ENCODE peak calls at places on chromosomes 6 and 20, in nine cellular contexts. A is WERI-Rb-1, J is prostate gland, E is neuronal stem cell, N is SJSA1, X is SK-N-SH, P is HCT116, M is lower lobe of right lung, W is aorta. R is an unnamed sample. For H3K36me3, the result is how much of the 10 kb centered on the place peaks cover.

GRCh38 chr6:90343581-90343980 is 46.9 kb upstream of the BACH2 start:
- DNase-seq in A (no peak), J (no peak), E (no peak), N (no peak), X (peak), P (peak), M (no peak), W (no peak), R (no peak)

GRCh38 chr6:13355969-13356368 is 27.6 kb upstream of the TBC1D7 start:
- DNase-seq in A (no peak), J (no peak), E (no peak), N (no peak), X (no peak), P (no peak), M (no peak), W (no peak), R (no peak)

GRCh38 chr6:5085638-5086293 is 625 bp downstream of the PPP1R3G start:
- DNase-seq in A (peak), J (no peak), E (peak), N (no peak), X (peak), P (no peak), M (no peak), W (peak), R (peak)

GRCh38 chr20:51532577-51533191 is 9.8 kb downstream of the NFATC2 start:
- DNase-seq in A (no peak), J (no peak), E (no peak), N (no peak), X (no peak), P (no peak), M (peak), W (peak), R (no peak)

GRCh38 chr6:40877362-40877761 is 161.7 kb downstream of the UNC5CL start:
- DNase-seq in A (no peak), J (no peak), E (no peak), N (no peak), X (no peak), P (no peak), M (no peak), W (no peak), R (no peak)

GRCh38 chr6:53623497-53623896 is 42.1 kb downstream of the KLHL31 start:
- DNase-seq in A (no peak), J (no peak), E (no peak), N (no peak), X (no peak), P (no peak), M (no peak), W (no peak), R (peak)

GRCh38 chr20:53859684-53860083 is 210.7 kb downstream of the BCAS1 start:
- DNase-seq in A (no peak), J (no peak), E (no peak), N (no peak), X (no peak), P (no peak), M (peak), W (peak), R (no peak)

GRCh38 chr20:51553897-51554504 is 11.5 kb upstream of the NFATC2 start:
- DNase-seq in A (no peak), J (no peak), E (no peak), N (no peak), X (no peak), P (no peak), M (no peak), W (no peak), R (no peak)

GRCh38 chr20:54137115-54137514 is 36.7 kb downstream of the CYP24A1 start:
- DNase-seq in A (no peak), J (no peak), E (no peak), N (no peak), X (no peak), P (no peak), M (no peak), W (no peak), R (no peak)

GRCh38 chr6:6131492-6132109 is 124.9 kb upstream of the NRN1 start:
- DNase-seq in A (peak), J (no peak), E (peak), N (no peak), X (peak), P (peak), M (no peak), W (no peak), R (peak)

GRCh38 chr20:1775117-1775516 is 117.5 kb upstream of the SIRPG start:
- DNase-seq in A (no peak), J (no peak), E (no peak), N (no peak), X (no peak), P (no peak), M (no peak), W (no peak), R (peak)

GRCh38 chr6:37155394-37156312 is 14.3 kb upstream of the PIM1 start:
- DNase-seq in A (no peak), J (no peak), E (no peak), N (no peak), X (no peak), P (no peak), M (no peak), W (no peak), R (no peak)

GRCh38 chr20:51529758-51530157 is 12.8 kb downstream of the NFATC2 start:
- DNase-seq in A (no peak), J (no peak), E (no peak), N (peak), X (no peak), P (no peak), M (no peak), W (no peak), R (no peak)

GRCh38 chr20:41149679-41150131 is 12.4 kb downstream of the PLCG1 start:
- DNase-seq in A (no peak), J (no peak), E (no peak), N (no peak), X (no peak), P (peak), M (peak), W (no peak), R (no peak)

GRCh38 chr6:15462717-15463525 is 199.9 kb downstream of the DTNBP1 start:
- DNase-seq in A (no peak), J (no peak), E (no peak), N (peak), X (peak), P (no peak), M (no peak), W (no peak), R (peak)

GRCh38 chr6:2853766-2854393 is 12.2 kb upstream of the SERPINB1 start:
- DNase-seq in A (no peak), J (peak), E (no peak), N (peak), X (no peak), P (peak), M (no peak), W (peak), R (peak)

GRCh38 chr6:36844232-36845170 is 5.3 kb upstream of the CPNE5 start:
- DNase-seq in A (no peak), J (no peak), E (no peak), N (no peak), X (peak), P (no peak), M (no peak), W (no peak), R (no peak)

GRCh38 chr6:143884161-143884560 is 19.9 kb downstream of the ZC2HC1B start:
- DNase-seq in A (no peak), J (no peak), E (no peak), N (no peak), X (no peak), P (no peak), M (no peak), W (no peak), R (peak)

GRCh38 chr20:475463-476357 is 13.4 kb upstream of the TBC1D20 start:
- DNase-seq in A (no peak), J (no peak), E (no peak), N (no peak), X (no peak), P (no peak), M (no peak), W (no peak), R (peak)

GRCh38 chr6:36873612-36874011 is 991 bp downstream of the PPIL1 start:
- DNase-seq in A (peak), J (no peak), E (no peak), N (no peak), X (peak), P (no peak), M (no peak), W (no peak), R (no peak)

GRCh38 chr6:93550551-93551276 is 131.4 kb upstream of the EPHA7 start:
- DNase-seq in A (no peak), J (no peak), E (no peak), N (no peak), X (no peak), P (no peak), M (no peak), W (no peak), R (no peak)

GRCh38 chr6:42022755-42023384 is 27.5 kb upstream of the TAF8 start:
- DNase-seq in A (no peak), J (no peak), E (no peak), N (no peak), X (no peak), P (no peak), M (no peak), W (no peak), R (no peak)

GRCh38 chr20:54004397-54004940 is 65.9 kb downstream of the BCAS1 start:
- DNase-seq in A (no peak), J (no peak), E (no peak), N (no peak), X (no peak), P (no peak), M (no peak), W (no peak), R (no peak)

GRCh38 chr6:13472099-13472498 is 15.3 kb downstream of the GFOD1 start:
- DNase-seq in A (no peak), J (no peak), E (no peak), N (no peak), X (no peak), P (no peak), M (no peak), W (no peak), R (no peak)

GRCh38 chr6:119129968-119130484 is 51.6 kb upstream of the FAM184A start:
- DNase-seq in A (no peak), J (no peak), E (no peak), N (peak), X (peak), P (peak), M (no peak), W (no peak), R (peak)

GRCh38 chr6:89950879-89951391 is 56.7 kb downstream of the GJA10 start:
- DNase-seq in A (no peak), J (no peak), E (no peak), N (no peak), X (no peak), P (no peak), M (no peak), W (no peak), R (no peak)

GRCh38 chr6:103327079-103327478 is 1532.6 kb downstream of the HACE1 start:
- DNase-seq in A (peak), J (no peak), E (peak), N (no peak), X (peak), P (no peak), M (no peak), W (no peak), R (no peak)

GRCh38 chr20:24783631-24784492 is 165.2 kb upstream of the CST7 start:
- DNase-seq in A (peak), J (no peak), E (no peak), N (no peak), X (no peak), P (no peak), M (peak), W (no peak), R (no peak)

GRCh38 chr6:13397359-13398080 is 69.2 kb upstream of the TBC1D7 start:
- DNase-seq in A (no peak), J (no peak), E (no peak), N (no peak), X (no peak), P (no peak), M (peak), W (no peak), R (no peak)

GRCh38 chr20:43750774-43751166 is 24.0 kb upstream of the GTSF1L start:
- DNase-seq in A (no peak), J (no peak), E (no peak), N (no peak), X (no peak), P (no peak), M (no peak), W (no peak), R (no peak)

GRCh38 chr6:169811521-169812256 is 60.3 kb downstream of the ERMARD start:
- DNase-seq in A (no peak), J (no peak), E (no peak), N (no peak), X (no peak), P (no peak), M (no peak), W (no peak), R (no peak)

GRCh38 chr6:152338335-152339125 is 298.6 kb downstream of the SYNE1 start:
- DNase-seq in A (peak), J (no peak), E (peak), N (peak), X (peak), P (no peak), M (no peak), W (peak), R (peak)

GRCh38 chr6:70033781-70034180 is 167.4 kb downstream of the COL19A1 start:
- DNase-seq in A (no peak), J (no peak), E (no peak), N (no peak), X (peak), P (no peak), M (no peak), W (no peak), R (no peak)

GRCh38 chr6:6366778-6367177 is 46.3 kb upstream of the F13A1 start:
- DNase-seq in A (peak), J (no peak), E (no peak), N (no peak), X (no peak), P (no peak), M (no peak), W (no peak), R (no peak)

GRCh38 chr6:42511803-42512422 is 51.9 kb upstream of the UBR2 start:
- DNase-seq in A (no peak), J (no peak), E (no peak), N (no peak), X (no peak), P (no peak), M (no peak), W (no peak), R (no peak)

GRCh38 chr20:3041818-3042504 is 1.5 kb upstream of the GNRH2 start:
- DNase-seq in A (no peak), J (no peak), E (no peak), N (no peak), X (no peak), P (no peak), M (no peak), W (no peak), R (peak)

GRCh38 chr20:3038454-3038853 is 5.0 kb upstream of the GNRH2 start:
- DNase-seq in A (no peak), J (no peak), E (no peak), N (no peak), X (no peak), P (no peak), M (no peak), W (no peak), R (no peak)

GRCh38 chr20:3039426-3039825 is 4.0 kb upstream of the GNRH2 start:
- DNase-seq in A (no peak), J (no peak), E (no peak), N (no peak), X (no peak), P (no peak), M (no peak), W (no peak), R (no peak)

GRCh38 chr20:3040086-3040485 is 3.3 kb upstream of the GNRH2 start:
- DNase-seq in A (no peak), J (no peak), E (no peak), N (no peak), X (no peak), P (no peak), M (no peak), W (no peak), R (no peak)

GRCh38 chr20:3037654-3038053 is 5.8 kb upstream of the GNRH2 start:
- DNase-seq in A (no peak), J (no peak), E (no peak), N (no peak), X (no peak), P (no peak), M (no peak), W (no peak), R (no peak)
- H3K36me3 ChIP-seq in A (half or more), J (under half), E (under half), N (half or more), X (under half), P (under half), M (half or more), W (under half), R (half or more)

DNA sequence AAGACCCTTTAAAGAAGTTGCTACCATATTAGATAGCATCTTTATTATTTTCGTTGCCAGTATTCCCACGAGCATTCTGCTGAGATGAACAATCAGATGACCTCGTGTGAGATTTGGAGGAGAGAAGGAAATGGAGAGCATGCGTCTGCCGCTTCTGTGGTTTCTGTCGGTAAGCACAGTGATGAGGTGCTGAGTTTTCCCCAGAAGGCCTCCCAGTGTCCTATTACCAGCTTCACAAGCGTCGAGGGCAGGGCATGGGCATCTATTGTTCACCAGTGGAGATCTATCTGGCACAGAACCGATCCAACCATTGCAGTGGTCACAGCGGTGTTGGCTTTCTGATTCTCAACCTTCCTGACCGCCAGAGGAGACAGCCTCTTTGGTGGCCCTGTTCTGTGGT is 29.4 kb downstream of the TRAF3IP2 start:
- DNase-seq in A (no peak), J (no peak), E (no peak), N (peak), X (no peak), P (no peak), M (no peak), W (no peak), R (no peak)
- H3K4me3 ChIP-seq in A (no peak), J (no peak), E (no peak), N (no peak), X (no peak), P (no peak), M (no peak), W (no peak), R (no peak)

DNA sequence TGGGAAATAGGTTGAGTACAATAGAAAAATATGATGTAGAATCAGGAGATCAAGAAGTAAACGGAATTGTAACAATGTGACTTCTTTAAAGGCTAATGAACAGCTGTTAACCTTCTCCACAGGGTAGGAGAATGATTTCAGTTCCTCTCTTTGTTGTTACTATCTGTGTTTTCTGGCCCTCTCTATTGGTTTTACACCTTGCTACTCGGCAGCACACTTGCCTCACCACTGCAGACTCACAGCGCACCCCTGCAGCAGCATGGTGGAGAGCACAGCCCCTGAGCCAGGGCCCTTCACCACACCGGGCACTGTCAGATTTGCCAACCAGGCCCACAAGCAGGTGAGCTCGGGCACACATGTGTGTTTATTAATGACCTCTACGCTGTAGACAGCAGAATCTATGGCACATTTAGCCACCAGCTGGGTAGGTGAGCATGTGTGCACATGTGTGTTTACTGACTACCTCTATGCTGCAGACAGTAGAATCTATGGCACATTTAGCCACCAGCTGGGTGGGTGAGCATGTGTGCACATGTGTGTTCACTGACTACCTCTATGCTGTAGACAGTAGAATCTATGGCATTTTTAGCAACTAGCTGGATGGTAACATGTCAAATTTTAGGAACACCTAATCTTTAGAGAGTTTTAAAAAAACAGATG is 16.8 kb downstream of the SFT2D1 start:
- DNase-seq in A (no peak), J (no peak), E (no peak), N (no peak), X (no peak), P (no peak), M (no peak), W (no peak), R (no peak)
- H3K36me3 ChIP-seq in A (under half), J (under half), E (under half), N (half or more), X (half or more), P (under half), M (half or more), W (under half), R (half or more)

GRCh38 chr20:19129976-19130612 is 82.3 kb upstream of the SLC24A3 start:
- DNase-seq in A (no peak), J (peak), E (no peak), N (no peak), X (no peak), P (no peak), M (no peak), W (no peak), R (no peak)
- H3K4me3 ChIP-seq in A (no peak), J (no peak), E (no peak), N (no peak), X (no peak), P (no peak), M (no peak), W (no peak), R (no peak)

DNA sequence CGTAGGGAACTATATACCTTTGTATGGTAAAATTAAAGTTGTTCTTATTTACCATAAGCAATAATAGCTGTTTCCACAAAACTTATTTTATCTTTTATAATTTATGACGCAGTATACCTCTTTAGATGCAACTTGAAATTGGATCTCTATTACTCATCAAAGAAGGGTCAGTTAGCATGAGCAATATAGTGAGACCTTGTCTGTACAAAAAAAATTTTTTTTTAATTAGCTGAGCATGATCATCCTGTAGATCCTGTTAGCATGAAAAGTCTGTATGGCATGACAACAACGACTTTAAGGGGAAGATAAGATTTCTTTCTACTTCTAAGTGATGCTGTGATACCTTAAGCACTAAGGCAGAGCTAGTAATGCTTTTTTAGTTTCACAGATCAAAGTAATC is 5.9 kb downstream of the ALDH5A1 start:
- DNase-seq in A (no peak), J (no peak), E (no peak), N (no peak), X (no peak), P (no peak), M (no peak), W (no peak), R (no peak)
- H3K36me3 ChIP-seq in A (under half), J (under half), E (under half), N (under half), X (under half), P (under half), M (under half), W (under half), R (under half)